ENCODE peak calls at places on chromosome 10, in seven cellular contexts. P is spleen, D is HepG2, Z is breast epithelium, B is upper lobe of left lung, Q is HCT116, W is GM12892. L is an unnamed sample.
A peak's percentile ranks its signal among the peaks of the same experiment; 100 is the strongest.

GRCh38 chr10:30436200-30436599 is 2.2 kb downstream of the MAP3K8 start:
- DNase-seq in P (no peak), D (no peak), Z (no peak), B (peak; percentile 81), Q (no peak), W (no peak), L (no peak)

GRCh38 chr10:62769574-62770242 is 34.8 kb upstream of the ADO start:
- DNase-seq in P (no peak), D (no peak), Z (no peak), B (no peak), Q (no peak), W (no peak), L (no peak)

GRCh38 chr10:91434041-91434440 is 23.9 kb downstream of the HECTD2 start:
- DNase-seq in P (no peak), D (no peak), Z (no peak), B (no peak), Q (no peak), W (no peak), L (no peak)

GRCh38 chr10:77687621-77688020 is 50.0 kb upstream of the KCNMA1 start:
- DNase-seq in P (no peak), D (no peak), Z (no peak), B (no peak), Q (no peak), W (no peak), L (no peak)

GRCh38 chr10:43076311-43076875 is 476 bp upstream of the RET start:
- DNase-seq in P (no peak), D (no peak), Z (no peak), B (no peak), Q (no peak), W (no peak), L (no peak)

GRCh38 chr10:93695720-93696119 is 6.7 kb downstream of the FRA10AC1 start:
- DNase-seq in P (no peak), D (no peak), Z (no peak), B (no peak), Q (no peak), W (no peak), L (no peak)

GRCh38 chr10:32054087-32054486 is 2.1 kb downstream of the KIF5B start:
- DNase-seq in P (no peak), D (peak; percentile 46), Z (peak; percentile 32), B (peak; percentile 47), Q (no peak), W (no peak), L (no peak)

GRCh38 chr10:129963076-129963830 is 821 bp downstream of the EBF3 start:
- DNase-seq in P (peak; percentile 71), D (no peak), Z (no peak), B (no peak), Q (no peak), W (no peak), L (no peak)

GRCh38 chr10:101840102-101840684 is 3.4 kb downstream of the KCNIP2 start:
- DNase-seq in P (no peak), D (no peak), Z (no peak), B (no peak), Q (no peak), W (no peak), L (no peak)

GRCh38 chr10:87531908-87532622 is 27.4 kb downstream of the MINPP1 start:
- DNase-seq in P (no peak), D (no peak), Z (no peak), B (peak; percentile 51), Q (no peak), W (no peak), L (no peak)

GRCh38 chr10:132839061-132839460 is 53.1 kb upstream of the NKX6-2 start:
- DNase-seq in P (peak; percentile 44), D (no peak), Z (no peak), B (no peak), Q (no peak), W (no peak), L (no peak)

GRCh38 chr10:113756940-113757543 is 5.6 kb downstream of the PLEKHS1 start:
- DNase-seq in P (no peak), D (no peak), Z (no peak), B (no peak), Q (no peak), W (no peak), L (no peak)

GRCh38 chr10:132877473-132877872 is 64.9 kb downstream of the CFAP46 start:
- DNase-seq in P (peak; percentile 41), D (no peak), Z (no peak), B (peak; percentile 8), Q (no peak), W (no peak), L (no peak)

GRCh38 chr10:98006266-98006665 is 24.2 kb downstream of the CRTAC1 start:
- DNase-seq in P (no peak), D (no peak), Z (no peak), B (no peak), Q (no peak), W (no peak), L (no peak)

DNA sequence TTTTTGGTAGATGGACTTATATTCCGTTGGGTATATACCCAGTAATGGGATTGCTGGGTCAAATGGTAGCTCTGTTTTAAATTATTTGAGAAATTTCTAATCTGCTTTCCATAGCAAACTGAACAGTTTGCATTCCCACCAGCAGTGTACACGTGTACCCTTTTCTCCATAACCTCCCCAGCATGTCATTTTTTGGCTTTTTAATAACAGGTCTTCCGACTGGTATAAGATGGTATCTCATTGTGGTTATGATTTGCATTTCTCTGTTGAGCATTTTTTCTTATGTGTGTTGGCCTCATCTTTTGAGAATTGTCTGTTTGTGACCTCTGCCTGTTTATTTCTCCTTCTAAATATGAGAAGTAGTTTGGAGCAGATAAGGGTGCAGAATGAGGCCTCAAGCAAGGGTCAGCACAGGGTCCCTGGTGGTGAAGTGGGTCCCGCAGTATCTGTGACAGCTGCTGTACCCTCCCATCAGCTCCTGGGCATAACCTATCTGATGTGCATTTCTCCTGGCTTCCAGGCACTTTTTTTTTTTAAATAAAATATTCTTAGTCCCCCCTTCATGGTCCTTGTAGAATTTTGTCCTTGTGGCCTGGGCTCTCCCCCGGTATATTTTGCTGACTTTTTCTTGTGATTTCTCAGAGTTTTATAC is 73.5 kb downstream of the PROSER2 start:
- DNase-seq in P (peak; percentile 6), D (no peak), Z (no peak), B (no peak), Q (no peak), W (no peak), L (no peak)
- TF ChIP-seq POLR2AphosphoS5 in P (no peak), D (no peak), Z (no peak), B (no peak), Q (no peak), W (no peak), L (no peak)

DNA sequence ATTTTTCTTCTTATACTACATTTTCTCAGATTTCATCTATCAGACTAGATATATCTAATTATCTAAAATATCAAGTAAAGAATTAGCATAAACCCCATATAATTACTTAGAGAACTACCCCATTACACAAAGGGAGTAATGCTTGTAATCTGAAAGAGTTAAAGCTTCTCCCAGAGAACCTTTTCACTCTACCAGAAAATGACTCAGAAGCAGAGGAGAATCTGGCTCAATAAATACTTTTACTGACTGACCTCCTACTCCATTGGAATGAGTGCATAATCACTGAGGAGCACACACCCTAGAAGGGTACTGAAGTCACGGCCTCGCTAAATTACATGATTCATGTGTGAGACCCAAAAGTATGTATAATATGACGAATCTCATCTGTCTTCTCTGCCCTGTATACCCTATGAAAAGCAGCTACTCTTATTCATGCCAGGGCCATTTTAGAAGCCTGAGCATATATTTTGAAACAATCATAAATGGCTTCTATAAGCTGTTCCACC is 32.8 kb downstream of the DNMBP start:
- DNase-seq in P (no peak), D (no peak), Z (no peak), B (no peak), Q (peak; percentile 86), W (no peak), L (no peak)
- TF ChIP-seq POLR2AphosphoS5 in P (no peak), D (no peak), Z (no peak), B (no peak), Q (peak; percentile 55), W (no peak), L (no peak)

GRCh38 chr10:124955243-124955642 is 13.3 kb downstream of the ZRANB1 start:
- DNase-seq in P (no peak), D (no peak), Z (no peak), B (no peak), Q (no peak), W (no peak), L (no peak)
- TF ChIP-seq POLR2AphosphoS5 in P (no peak), D (no peak), Z (no peak), B (no peak), Q (no peak), W (no peak), L (no peak)

GRCh38 chr10:110844617-110844881 is 27.2 kb upstream of the PDCD4 start:
- DNase-seq in P (no peak), D (no peak), Z (no peak), B (no peak), Q (no peak), W (no peak), L (no peak)

GRCh38 chr10:110847351-110847750 is 24.4 kb upstream of the PDCD4 start:
- DNase-seq in P (no peak), D (no peak), Z (no peak), B (no peak), Q (no peak), W (no peak), L (no peak)

GRCh38 chr10:110845372-110845755 is 26.4 kb upstream of the PDCD4 start:
- DNase-seq in P (no peak), D (no peak), Z (no peak), B (no peak), Q (no peak), W (no peak), L (no peak)

GRCh38 chr10:110843796-110844616 is 27.7 kb upstream of the PDCD4 start:
- DNase-seq in P (no peak), D (peak; percentile 88), Z (no peak), B (no peak), Q (no peak), W (no peak), L (no peak)

DNA sequence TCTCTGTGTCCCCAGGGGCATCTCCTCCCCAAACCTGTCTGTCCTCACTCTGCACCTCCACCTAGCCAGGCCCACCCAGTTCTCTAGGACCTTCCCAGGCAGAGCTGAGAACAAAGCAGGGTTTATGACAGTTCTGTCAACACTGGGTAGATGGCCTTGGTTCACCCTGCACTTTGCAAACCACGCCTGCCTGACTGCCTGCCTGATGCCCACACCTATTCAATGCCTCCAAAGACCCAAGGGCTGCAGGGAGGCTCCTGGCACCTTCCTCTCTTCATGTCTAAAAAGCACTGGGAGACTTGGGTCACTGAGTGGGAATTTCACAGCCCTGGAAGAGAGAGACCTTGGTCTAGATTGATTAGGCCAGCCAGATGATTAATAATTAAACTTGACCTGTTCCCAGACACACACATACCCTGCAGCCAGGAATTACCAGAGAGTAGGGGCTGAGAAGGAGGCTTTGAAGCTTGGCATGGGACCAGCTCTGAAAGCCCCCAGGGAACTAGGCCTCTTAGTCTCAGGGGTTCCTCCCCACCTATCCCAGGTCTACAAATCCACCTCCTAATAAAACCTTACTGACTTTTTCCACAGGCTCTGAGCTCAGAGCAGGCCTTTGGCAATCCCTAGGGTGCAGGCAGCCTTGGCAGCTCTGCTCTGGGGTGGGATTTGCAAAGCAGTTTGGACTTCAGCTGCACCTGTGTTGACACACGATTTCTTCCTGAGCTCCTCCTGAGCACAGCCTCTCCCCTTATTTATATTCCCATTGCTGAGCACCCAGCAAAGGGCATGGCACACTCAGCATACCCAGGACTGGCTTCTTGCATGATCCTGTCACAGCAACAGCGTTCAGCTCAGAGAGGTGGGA is 25.7 kb upstream of the PDCD4 start:
- DNase-seq in P (no peak), D (peak; percentile 91), Z (peak; percentile 89), B (no peak), Q (no peak), W (no peak), L (no peak)
- TF ChIP-seq POLR2AphosphoS5 in P (no peak), D (peak; percentile 53), Z (no peak), B (no peak), Q (no peak), W (no peak), L (no peak)

GRCh38 chr10:19922236-19922963 is 106.2 kb downstream of the PLXDC2 start:
- DNase-seq in P (no peak), D (no peak), Z (peak; percentile 77), B (no peak), Q (no peak), W (no peak), L (no peak)
- TF ChIP-seq POLR2AphosphoS5 in P (no peak), D (no peak), Z (no peak), B (no peak), Q (no peak), W (no peak), L (no peak)